ENCODE peak calls at places on chromosomes 11 and 22, in four cellular contexts. X, Q, M and U are unnamed samples.

GRCh38 chr22:30305519-30305905 is 16.2 kb upstream of the CASTOR1 start:
- DNase-seq in M (no peak), X (no peak), Q (no peak), U (peak)

GRCh38 chr22:43239102-43239875 is 52.4 kb upstream of the TTLL12 start:
- DNase-seq in X (no peak), Q (no peak), M (no peak), U (no peak)

GRCh38 chr11:9148727-9149126 is 57.3 kb upstream of the SCUBE2 start:
- DNase-seq in M (no peak), X (no peak), Q (no peak), U (no peak)

GRCh38 chr11:9004310-9004945 is 627 bp upstream of the NRIP3 start:
- DNase-seq in Q (no peak), M (peak), X (peak), U (no peak)

GRCh38 chr11:48170840-48171233 is 45.8 kb upstream of the OR4B1 start:
- DNase-seq in M (no peak), X (no peak), Q (no peak), U (no peak)

GRCh38 chr22:20996598-20997535 is 5.1 kb downstream of the THAP7 start:
- DNase-seq in X (no peak), Q (no peak), M (peak), U (no peak)

GRCh38 chr22:47398921-47399790 is 636.7 kb downstream of the TBC1D22A start:
- DNase-seq in X (no peak), M (no peak), Q (no peak), U (no peak)

GRCh38 chr22:33073989-33074391 is 15.8 kb upstream of the SYN3 start:
- DNase-seq in M (no peak), X (no peak), Q (no peak), U (no peak)

GRCh38 chr11:121696177-121696863 is 243.6 kb upstream of the SORL1-AS1 start:
- DNase-seq in Q (no peak), M (peak), X (no peak), U (no peak)

GRCh38 chr22:19012308-19012990 is 76.4 kb upstream of the PRODH start:
- DNase-seq in M (no peak), X (no peak), Q (no peak), U (no peak)

GRCh38 chr11:13189561-13190435 is 87.8 kb upstream of the BMAL1 start:
- DNase-seq in X (no peak), M (no peak), Q (no peak), U (no peak)

GRCh38 chr11:27700351-27701261 is at the start of gene BDNF:
- DNase-seq in X (no peak), M (peak), Q (no peak), U (peak)

GRCh38 chr11:63564056-63564784 is 1.0 kb upstream of the PLAAT2 start:
- DNase-seq in X (no peak), M (no peak), Q (no peak), U (peak)

GRCh38 chr11:8717876-8718753 is 35.5 kb downstream of the RPL27A start:
- DNase-seq in M (no peak), Q (no peak), X (no peak), U (peak)

GRCh38 chr22:40189979-40190378 is 12.3 kb downstream of the TNRC6B start:
- DNase-seq in Q (no peak), M (no peak), X (no peak), U (no peak)

GRCh38 chr22:17106785-17107546 is 14.2 kb downstream of the TMEM121B start:
- DNase-seq in Q (no peak), M (no peak), X (peak), U (peak)

GRCh38 chr11:41486436-41486835 is 27.0 kb upstream of the LRRC4C start:
- DNase-seq in Q (no peak), M (no peak), X (no peak), U (no peak)

GRCh38 chr11:1341928-1342524 is 32.6 kb upstream of the TOLLIP start:
- DNase-seq in M (no peak), Q (no peak), X (no peak), U (no peak)

GRCh38 chr11:133895551-133895950 is 50.2 kb upstream of the SPATA19 start:
- DNase-seq in M (no peak), Q (no peak), X (no peak), U (no peak)

GRCh38 chr11:107824668-107825369 is 33.8 kb downstream of the SLC35F2 start:
- DNase-seq in X (no peak), M (no peak), Q (no peak), U (no peak)

GRCh38 chr22:41401781-41402648 is 20.3 kb downstream of the TEF start:
- DNase-seq in M (peak), X (peak), Q (no peak), U (no peak)

GRCh38 chr11:2307733-2308331 is 6.0 kb downstream of the TSPAN32 start:
- DNase-seq in X (no peak), Q (no peak), M (peak), U (no peak)

GRCh38 chr22:22822106-22822505 is 65.5 kb upstream of the IGLL5 start:
- DNase-seq in Q (no peak), M (peak), X (no peak), U (no peak)

GRCh38 chr11:96464695-96465307 is 75.0 kb downstream of the JRKL start:
- DNase-seq in Q (no peak), X (no peak), M (no peak), U (peak)

GRCh38 chr22:44325718-44326548 is 13.2 kb upstream of the SHISAL1 start:
- DNase-seq in M (no peak), Q (no peak), X (no peak), U (no peak)
- TF ChIP-seq CTCF in M (no peak), Q (no peak), X (peak), U (no peak)

GRCh38 chr11:61429691-61430582 is at the start of the genes CPSF7 and SDHAF2:
- DNase-seq in Q (peak), X (peak), M (peak), U (peak)

GRCh38 chr11:61425367-61426131 is 4.2 kb downstream of the CPSF7 start:
- DNase-seq in X (no peak), Q (no peak), M (no peak), U (no peak)

DNA sequence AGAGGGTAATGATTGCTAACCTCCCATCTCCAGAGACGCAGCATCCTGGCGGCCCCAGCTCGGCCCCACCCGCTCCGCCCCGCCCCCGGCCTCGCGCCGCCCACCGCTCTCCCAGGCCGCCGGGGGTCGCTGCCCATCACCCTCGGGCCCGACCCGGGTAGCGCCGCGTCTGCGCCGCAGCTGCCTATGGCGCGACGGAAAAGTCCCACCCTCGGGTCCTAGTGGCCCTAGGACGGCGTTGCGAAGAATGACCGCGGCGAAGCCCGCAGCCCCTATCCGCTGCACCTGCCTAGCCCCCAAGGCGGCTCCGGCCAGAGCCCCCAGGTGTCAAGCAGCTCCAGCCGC is 457 bp downstream of the CPSF7 start:
- DNase-seq in X (no peak), Q (peak), M (peak), U (peak)
- TF ChIP-seq CTCF in X (peak), Q (no peak), M (no peak), U (peak)

GRCh38 chr22:50242406-50242949 is 2.3 kb downstream of the TUBGCP6 start:
- DNase-seq in M (no peak), Q (no peak), X (no peak), U (no peak)

GRCh38 chr22:50233223-50233622 is 11.6 kb downstream of the TUBGCP6 start:
- DNase-seq in Q (no peak), M (peak), X (no peak), U (no peak)

GRCh38 chr22:50238755-50239154 is 6.1 kb downstream of the TUBGCP6 start:
- DNase-seq in Q (no peak), M (peak), X (no peak), U (no peak)

GRCh38 chr22:50232481-50233151 is 12.2 kb downstream of the TUBGCP6 start:
- DNase-seq in X (no peak), Q (no peak), M (peak), U (no peak)

GRCh38 chr22:50236731-50237409 is 8.0 kb downstream of the TUBGCP6 start:
- DNase-seq in Q (no peak), M (peak), X (no peak), U (no peak)
- TF ChIP-seq CTCF in Q (no peak), M (no peak), X (peak), U (peak)

GRCh38 chr11:78079232-78080083 is at the start of gene NDUFC2:
- DNase-seq in Q (peak), X (peak), M (peak), U (peak)
- TF ChIP-seq CTCF in Q (no peak), X (no peak), M (no peak), U (no peak)

DNA sequence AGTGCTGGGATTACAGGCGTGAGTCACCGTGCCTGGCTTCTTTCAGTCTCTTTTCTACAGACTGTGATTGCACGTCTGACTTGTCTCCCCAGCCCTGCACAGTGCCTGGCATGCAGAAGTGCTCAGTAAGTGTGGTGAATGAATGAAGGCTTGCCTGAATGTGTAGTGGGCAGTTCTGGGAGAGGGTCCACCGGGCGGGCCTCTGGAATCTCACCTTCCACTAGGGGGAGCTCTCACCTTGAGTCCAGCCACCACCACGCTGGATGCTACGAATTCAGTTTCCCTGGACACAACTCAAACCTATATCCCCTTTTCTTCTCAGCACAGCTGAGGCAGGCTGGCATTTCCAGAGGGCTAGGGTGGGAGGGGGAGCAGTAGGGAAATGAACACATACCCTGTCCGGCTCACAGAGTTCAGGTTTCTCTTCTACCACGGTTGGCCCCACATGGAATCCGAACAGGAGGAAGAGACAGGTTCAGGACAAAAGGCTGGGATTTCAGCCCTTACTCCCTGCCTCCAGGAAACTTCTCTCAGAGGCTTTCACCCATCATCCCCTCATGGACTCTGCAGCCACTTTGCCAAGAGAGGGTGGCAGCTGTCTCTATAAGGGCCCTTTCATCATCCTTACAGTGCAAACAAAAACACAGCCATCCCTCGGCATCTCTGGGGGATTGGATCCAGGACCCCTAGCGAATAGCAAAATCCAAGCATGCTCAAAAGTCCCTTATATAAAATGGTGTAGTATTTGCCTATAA is 86.8 kb downstream of the NECTIN1 start:
- DNase-seq in M (no peak), X (no peak), Q (no peak), U (peak)
- TF ChIP-seq CTCF in M (peak), X (peak), Q (peak), U (peak)

GRCh38 chr11:4830909-4831308 is 9.8 kb downstream of the OR51F2 start:
- DNase-seq in X (no peak), Q (no peak), M (no peak), U (no peak)

GRCh38 chr11:4821021-4821420 is at the start of gene OR51F2:
- DNase-seq in X (no peak), Q (no peak), M (no peak), U (no peak)

GRCh38 chr11:4825132-4825531 is 4.0 kb downstream of the OR51F2 start:
- DNase-seq in Q (no peak), M (no peak), X (no peak), U (no peak)

GRCh38 chr11:4826425-4826824 is 5.3 kb downstream of the OR51F2 start:
- DNase-seq in X (no peak), M (no peak), Q (no peak), U (no peak)
- TF ChIP-seq CTCF in X (no peak), M (no peak), Q (no peak), U (no peak)

GRCh38 chr22:27540247-27540646 is 261.3 kb downstream of the MN1 start:
- DNase-seq in M (no peak), Q (no peak), X (no peak), U (no peak)
- TF ChIP-seq CTCF in M (no peak), Q (no peak), X (no peak), U (no peak)

GRCh38 chr11:81963018-81963417 is 770.6 kb downstream of the FAM181B start:
- DNase-seq in X (no peak), Q (no peak), M (no peak), U (peak)
- TF ChIP-seq CTCF in X (peak), Q (no peak), M (no peak), U (no peak)